ENCODE peak calls at places on chromosomes 16 and 17, in ten cellular contexts. S is HL-60; B is psoas muscle; E is transverse colon; X is heart right ventricle; R is Karpas-422; T is ovary; K is MM.1S; J is CD4-positive, alpha-beta T cell; P is adrenal gland. Z is an unnamed sample.

GRCh38 chr16:73713301-73713700 is 583.3 kb upstream of the PSMD7 start:
- DNase-seq in T (no peak), X (no peak), R (no peak), E (no peak), B (no peak), S (no peak), K (no peak), J (no peak), P (no peak), Z (no peak)

GRCh38 chr17:19011581-19011980 is 7.0 kb upstream of the FAM83G start:
- DNase-seq in E (no peak), B (peak), J (no peak), K (no peak), R (no peak), S (no peak), T (no peak), X (no peak), P (no peak), Z (no peak)

GRCh38 chr17:3986270-3986938 is 22.2 kb upstream of the ATP2A3 start:
- DNase-seq in P (no peak), X (no peak), J (no peak), R (peak), T (no peak), K (peak), E (no peak), S (no peak), B (no peak), Z (no peak)

GRCh38 chr17:3754458-3755334 is 31.0 kb downstream of the HASPIN start:
- DNase-seq in X (no peak), T (peak), J (peak), P (peak), B (no peak), K (peak), R (no peak), E (peak), S (peak), Z (peak)

GRCh38 chr17:10579270-10579669 is 29.8 kb upstream of the MYH2 start:
- DNase-seq in E (no peak), R (peak), J (no peak), K (no peak), X (no peak), P (no peak), B (no peak), S (no peak), T (no peak), Z (no peak)

GRCh38 chr17:8151641-8152111 is 528 bp downstream of the PER1 start:
- DNase-seq in P (peak), B (peak), E (peak), T (peak), J (no peak), R (peak), S (no peak), K (no peak), X (peak), Z (peak)

GRCh38 chr16:83689385-83689831 is 118.4 kb upstream of the HSBP1 start:
- DNase-seq in T (no peak), R (no peak), S (peak), J (no peak), K (no peak), X (no peak), B (no peak), P (no peak), E (no peak), Z (peak)

GRCh38 chr16:84667600-84668309 is 19.4 kb downstream of the KLHL36 start:
- DNase-seq in T (no peak), B (no peak), R (no peak), J (no peak), P (no peak), K (no peak), X (no peak), E (no peak), S (no peak), Z (no peak)

GRCh38 chr16:12097523-12098428 is 121.2 kb downstream of the SNX29 start:
- DNase-seq in P (no peak), E (peak), S (no peak), R (no peak), B (no peak), T (peak), X (no peak), J (no peak), K (no peak), Z (no peak)

GRCh38 chr16:49158029-49158642 is 123.5 kb downstream of the CBLN1 start:
- DNase-seq in T (no peak), E (peak), P (peak), R (peak), X (no peak), S (peak), K (peak), B (no peak), J (no peak), Z (no peak)

GRCh38 chr16:13120091-13120490 is 218.7 kb downstream of the SHISA9 start:
- DNase-seq in E (no peak), T (no peak), K (no peak), J (no peak), X (no peak), P (no peak), S (no peak), R (no peak), B (no peak), Z (no peak)

GRCh38 chr16:13113786-13114185 is 212.4 kb downstream of the SHISA9 start:
- DNase-seq in E (no peak), R (no peak), T (no peak), K (no peak), X (no peak), B (no peak), S (no peak), J (no peak), P (no peak), Z (no peak)

GRCh38 chr16:13122074-13122473 is 220.7 kb downstream of the SHISA9 start:
- DNase-seq in K (no peak), R (no peak), P (no peak), X (no peak), S (no peak), E (no peak), B (no peak), T (no peak), J (no peak), Z (no peak)

GRCh38 chr16:13120557-13120956 is 219.2 kb downstream of the SHISA9 start:
- DNase-seq in X (no peak), K (no peak), P (no peak), R (no peak), S (no peak), E (no peak), J (no peak), T (no peak), B (no peak), Z (no peak)

GRCh38 chr16:13118091-13118490 is 216.7 kb downstream of the SHISA9 start:
- DNase-seq in K (no peak), P (no peak), T (no peak), B (no peak), E (no peak), R (no peak), X (no peak), S (no peak), J (no peak), Z (no peak)
- H3K27ac ChIP-seq in K (no peak), P (no peak), T (no peak), B (no peak), E (no peak), R (no peak), X (no peak), S (no peak), J (no peak), Z (no peak)

GRCh38 chr17:45994987-45995386 is 4.1 kb upstream of the STH start:
- DNase-seq in T (no peak), P (no peak), B (no peak), J (no peak), K (no peak), X (no peak), E (no peak), S (no peak), R (no peak), Z (no peak)
- H3K27ac ChIP-seq in T (no peak), P (no peak), B (no peak), J (no peak), K (no peak), X (no peak), E (no peak), S (no peak), R (no peak), Z (no peak)

DNA sequence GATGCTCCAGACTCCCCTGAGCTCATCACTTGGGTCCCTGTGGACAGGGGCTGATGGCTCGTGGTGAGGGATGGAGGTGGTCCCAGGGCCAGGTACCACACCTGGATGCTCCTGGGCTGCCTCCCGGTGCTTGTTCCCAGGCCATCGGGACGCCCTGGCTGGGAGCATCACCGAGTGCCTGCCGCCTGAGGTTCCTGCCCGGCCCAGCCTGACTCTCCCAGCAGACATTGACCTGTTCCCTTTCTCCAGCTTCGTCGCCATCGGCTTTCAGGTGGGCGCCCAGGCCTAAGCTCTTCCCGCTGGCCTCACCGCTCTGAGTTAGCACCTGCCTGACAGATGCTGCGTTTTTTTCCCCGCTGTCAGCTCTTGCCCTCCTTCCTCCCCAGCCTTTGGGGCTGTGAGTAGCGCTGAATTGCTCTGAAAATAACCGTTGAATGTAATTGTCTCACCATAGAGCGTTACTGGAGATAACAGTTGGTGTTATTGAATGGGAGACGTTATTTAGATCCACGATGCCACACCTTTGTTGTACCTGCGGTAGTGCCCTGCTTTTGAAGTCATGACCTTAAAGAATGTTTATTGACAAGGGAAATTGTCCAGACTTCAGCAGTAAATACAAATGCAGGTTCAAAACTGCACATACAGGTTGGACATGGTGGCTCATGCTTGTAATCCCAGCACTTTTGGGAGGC is 21.3 kb upstream of the SMIM5 start:
- DNase-seq in E (peak), X (no peak), R (no peak), S (no peak), B (no peak), P (no peak), J (no peak), T (no peak), K (no peak), Z (no peak)
- H3K27ac ChIP-seq in E (peak), X (no peak), R (no peak), S (no peak), B (no peak), P (no peak), J (no peak), T (no peak), K (no peak), Z (no peak)

GRCh38 chr17:61323015-61323379 is 76.6 kb upstream of the TBX2 start:
- DNase-seq in K (no peak), X (no peak), R (no peak), B (no peak), S (no peak), E (no peak), J (no peak), T (no peak), P (no peak), Z (no peak)
- H3K27ac ChIP-seq in K (no peak), X (peak), R (no peak), B (no peak), S (no peak), E (peak), J (no peak), T (no peak), P (no peak), Z (peak)

DNA sequence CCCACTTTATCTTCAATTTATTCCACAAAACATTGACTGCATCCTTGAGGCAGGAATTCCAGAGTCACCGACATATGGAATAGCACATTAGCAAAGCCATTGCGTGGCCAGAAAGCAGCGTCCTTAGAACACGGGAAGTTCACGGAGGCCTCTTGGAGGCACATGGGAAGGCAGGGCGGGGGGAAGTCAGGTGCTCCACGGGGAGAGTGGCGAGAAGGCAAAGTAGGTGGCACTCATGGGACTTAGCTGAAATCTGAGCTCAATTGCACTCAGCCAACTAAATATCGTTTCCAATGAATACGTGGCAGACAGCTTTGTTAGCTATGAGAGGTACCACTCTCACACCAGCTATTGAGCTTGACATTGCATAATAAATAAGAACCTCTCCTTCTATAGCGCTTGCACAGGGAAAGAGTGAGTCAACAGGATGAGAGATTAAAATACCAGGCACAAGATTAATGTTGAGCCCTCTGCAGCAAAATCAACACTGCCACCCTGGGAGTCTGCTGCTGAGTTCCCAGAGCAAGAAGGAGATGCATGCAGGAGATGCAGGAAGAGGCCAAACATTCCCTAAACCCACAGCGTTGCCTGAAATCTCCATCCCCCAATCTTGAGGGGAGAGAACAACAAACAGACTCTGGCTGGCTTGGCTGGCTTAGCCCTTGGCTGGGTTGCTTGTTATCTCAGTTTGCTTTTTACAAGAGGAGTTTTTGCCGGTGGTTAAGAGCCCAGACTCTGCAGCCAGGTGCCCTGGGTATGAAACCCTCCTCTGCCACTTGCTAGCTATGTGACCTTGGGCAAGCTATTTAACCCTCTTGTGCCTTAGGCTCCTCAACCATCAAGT is 28.8 kb downstream of the ABCC12 start:
- DNase-seq in K (no peak), X (no peak), T (no peak), P (no peak), S (no peak), J (no peak), B (peak), R (peak), E (no peak), Z (peak)
- H3K27ac ChIP-seq in K (no peak), X (peak), T (no peak), P (no peak), S (no peak), J (no peak), B (peak), R (peak), E (no peak), Z (peak)